ENCODE peak calls at places on chromosomes 5 and 9, in seven cellular contexts. E is heart left ventricle; U is OCI-LY7; N is CD8-positive, alpha-beta T cell; P is prostate gland; A is body of pancreas; D is aorta. V is an unnamed sample. For H3K4me1, the result is how much of the 10 kb centered on the place peaks cover.

GRCh38 chr5:150464554-150465012 is 15.0 kb upstream of the RPS14 start:
- DNase-seq in A (peak), U (no peak), P (no peak), E (peak), N (no peak), D (no peak), V (no peak)

GRCh38 chr5:33743089-33743488 is 148.7 kb downstream of the ADAMTS12 start:
- DNase-seq in D (no peak), A (no peak), U (no peak), E (no peak), N (no peak), P (no peak), V (no peak)

GRCh38 chr5:52801329-52801728 is 13.6 kb downstream of the ITGA1 start:
- DNase-seq in P (no peak), U (peak), A (no peak), D (no peak), E (no peak), N (no peak), V (no peak)

GRCh38 chr9:81535542-81536241 is 153.7 kb downstream of the TLE1 start:
- DNase-seq in E (no peak), N (no peak), A (no peak), D (no peak), U (no peak), P (no peak), V (no peak)

GRCh38 chr5:143544606-143545005 is 141.1 kb upstream of the NR3C1 start:
- DNase-seq in A (no peak), E (no peak), N (no peak), P (no peak), U (no peak), D (no peak), V (no peak)

GRCh38 chr9:113886933-113887332 is 10.8 kb downstream of the ZNF618 start:
- DNase-seq in A (no peak), U (no peak), P (no peak), D (no peak), N (no peak), E (no peak), V (no peak)

GRCh38 chr9:98521141-98521540 is 187.6 kb downstream of the GABBR2 start:
- DNase-seq in A (no peak), E (no peak), P (no peak), D (no peak), N (no peak), U (no peak), V (no peak)

GRCh38 chr5:129244478-129244877 is 149.9 kb downstream of the ISOC1 start:
- DNase-seq in P (no peak), A (no peak), N (no peak), U (no peak), E (no peak), D (no peak), V (no peak)

GRCh38 chr9:4894076-4894475 is 91.0 kb upstream of the JAK2 start:
- DNase-seq in P (no peak), U (no peak), E (no peak), N (no peak), A (no peak), D (no peak), V (no peak)

GRCh38 chr9:135951889-135952663 is 9.1 kb downstream of the UBAC1 start:
- DNase-seq in U (no peak), N (no peak), E (no peak), A (no peak), D (no peak), P (peak), V (peak)

GRCh38 chr5:115467631-115468030 is 76.9 kb downstream of the FEM1C start:
- DNase-seq in N (no peak), A (no peak), U (no peak), D (no peak), P (no peak), E (no peak), V (no peak)

GRCh38 chr5:163531272-163531671 is 25.9 kb downstream of the MAT2B start:
- DNase-seq in P (no peak), N (no peak), D (no peak), E (no peak), U (no peak), A (no peak), V (no peak)

GRCh38 chr5:67960939-67961338 is 254.6 kb upstream of the PIK3R1 start:
- DNase-seq in A (no peak), P (no peak), D (no peak), E (peak), N (no peak), U (no peak), V (no peak)

GRCh38 chr5:72064801-72065570 is 42.3 kb upstream of the MAP1B start:
- DNase-seq in U (no peak), E (no peak), P (no peak), A (no peak), D (no peak), N (no peak), V (no peak)
- H3K4me3 ChIP-seq in U (no peak), E (no peak), P (no peak), A (no peak), D (no peak), N (no peak), V (no peak)

DNA sequence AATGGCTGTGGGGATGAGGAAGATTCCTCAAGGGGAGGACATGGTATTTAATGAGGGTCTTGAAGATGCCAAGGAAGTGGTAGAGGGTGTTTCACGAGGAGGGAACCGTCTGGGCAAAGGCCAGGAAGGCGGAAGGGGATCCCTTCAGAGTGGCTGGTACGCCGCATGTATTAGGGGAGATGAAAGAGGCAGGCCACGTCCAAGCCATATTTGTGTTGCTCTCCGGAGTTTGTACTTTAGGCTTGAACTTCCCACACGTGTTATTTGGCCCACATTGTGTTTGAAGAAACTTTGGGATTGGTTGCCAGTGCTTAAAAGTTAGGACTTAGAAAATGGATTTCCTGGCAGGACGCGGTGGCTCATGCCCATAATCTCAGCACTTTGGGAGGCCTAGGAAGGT is 1.2 kb downstream of the FXN start:
- DNase-seq in N (no peak), E (no peak), A (no peak), U (peak), D (no peak), P (no peak), V (no peak)
- H3K4me1 ChIP-seq in N (under half), E (under half), A (under half), U (under half), D (under half), P (under half), V (under half)

DNA sequence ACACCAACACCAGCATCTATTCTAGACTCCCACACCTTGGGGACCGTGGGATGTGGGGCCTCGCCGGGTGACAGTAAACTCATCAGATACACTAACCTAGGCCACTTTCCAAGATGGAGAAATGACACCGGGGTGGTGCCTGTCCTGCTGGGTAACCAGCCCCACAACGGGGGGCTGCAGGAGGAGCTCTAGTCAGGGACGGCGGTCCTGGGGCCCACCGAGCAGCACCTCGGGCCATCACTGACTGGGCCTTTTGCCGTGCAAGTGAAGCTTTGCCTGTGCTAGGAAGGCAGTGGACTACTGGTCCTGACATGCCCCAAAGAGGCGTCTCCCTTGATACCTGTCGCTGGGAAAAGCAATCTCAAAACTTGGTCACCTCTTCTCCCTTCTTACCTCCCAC is 260.3 kb upstream of the IRX1 start:
- DNase-seq in N (no peak), U (no peak), A (no peak), P (no peak), E (no peak), D (no peak), V (peak)
- H3K4me3 ChIP-seq in N (no peak), U (no peak), A (no peak), P (no peak), E (no peak), D (no peak), V (no peak)

DNA sequence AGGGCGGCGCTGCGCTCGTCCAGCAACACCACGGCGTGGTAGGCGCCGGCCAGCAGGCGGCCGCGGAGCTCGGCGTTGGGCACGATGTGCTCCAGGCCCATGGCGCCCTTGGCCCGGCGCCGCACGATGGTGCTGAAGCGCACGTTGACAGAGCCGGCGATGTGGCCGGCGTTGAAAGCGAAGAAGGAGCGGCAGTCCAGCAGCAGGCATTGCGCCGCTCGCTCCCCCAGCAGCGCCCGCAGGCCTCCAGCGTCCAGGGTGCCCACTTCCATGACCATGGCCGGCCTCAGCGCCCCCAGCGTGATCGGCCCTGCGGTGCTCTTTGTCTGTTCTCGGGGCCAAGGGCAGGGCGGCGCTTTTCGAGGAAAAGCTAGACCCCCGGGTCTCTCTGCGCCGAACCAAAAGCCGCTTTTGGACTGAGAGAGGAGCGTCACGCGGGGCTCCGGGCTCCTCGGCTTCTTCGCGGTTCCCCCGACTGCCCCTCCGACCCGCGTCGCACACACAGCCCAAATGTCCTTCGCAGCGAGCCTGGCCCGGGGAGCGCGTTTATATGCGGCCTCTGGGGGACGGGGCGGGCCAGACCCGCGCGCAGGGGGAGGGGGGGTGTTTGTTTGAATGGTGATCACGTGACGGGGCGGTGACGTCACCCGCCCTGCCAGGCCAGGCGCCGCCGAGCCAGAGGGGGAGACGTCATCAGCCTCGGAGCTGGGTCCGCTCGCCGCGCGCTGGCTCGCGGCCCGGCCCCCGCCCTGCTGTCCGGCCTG is at the start of gene DUSP1:
- DNase-seq in N (peak), P (peak), A (peak), E (peak), D (peak), U (peak), V (peak)
- H3K4me1 ChIP-seq in N (under half), P (under half), A (half or more), E (half or more), D (under half), U (under half), V (half or more)

GRCh38 chr5:127085371-127085770 is 12.1 kb upstream of the C5orf63 start:
- DNase-seq in E (no peak), N (no peak), P (no peak), U (no peak), A (no peak), D (no peak), V (no peak)

GRCh38 chr5:127076730-127077129 is 3.4 kb upstream of the C5orf63 start:
- DNase-seq in N (no peak), U (no peak), A (no peak), E (no peak), D (no peak), P (no peak), V (no peak)

GRCh38 chr5:127077346-127077745 is 4.0 kb upstream of the C5orf63 start:
- DNase-seq in U (no peak), A (no peak), E (no peak), P (no peak), D (no peak), N (no peak), V (no peak)

GRCh38 chr5:127084656-127085055 is 11.4 kb upstream of the C5orf63 start:
- DNase-seq in P (no peak), N (no peak), U (no peak), E (no peak), D (no peak), A (no peak), V (no peak)

GRCh38 chr5:127080001-127080478 is 6.7 kb upstream of the C5orf63 start:
- DNase-seq in U (no peak), A (no peak), N (no peak), E (no peak), D (no peak), P (peak), V (peak)
- H3K4me3 ChIP-seq in U (no peak), A (no peak), N (no peak), E (no peak), D (no peak), P (no peak), V (no peak)

DNA sequence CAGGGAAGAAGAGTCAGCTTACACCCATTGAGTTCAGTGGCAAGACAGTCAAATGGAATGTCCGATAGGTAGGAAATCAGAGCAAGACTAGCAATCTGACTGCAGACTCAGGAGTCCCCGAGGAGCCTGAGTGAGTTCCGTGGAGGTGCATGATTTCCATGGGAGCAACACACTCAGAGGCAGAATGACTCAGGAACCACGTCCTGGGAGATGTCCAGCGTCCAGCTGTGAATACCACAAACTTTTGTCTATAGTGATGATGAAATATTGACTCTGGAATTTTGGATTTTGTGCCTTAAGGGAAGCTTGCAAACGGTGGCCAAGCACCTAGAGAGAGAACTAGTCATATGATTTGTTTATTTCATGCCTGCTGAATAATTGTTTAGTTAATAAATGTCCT is 100.5 kb downstream of the PDE4D start:
- DNase-seq in A (no peak), P (no peak), D (peak), U (no peak), N (no peak), E (peak), V (peak)
- H3K4me1 ChIP-seq in A (under half), P (under half), D (under half), U (under half), N (under half), E (under half), V (under half)

GRCh38 chr5:10661401-10661800 is 97.5 kb downstream of the ANKRD33B start:
- DNase-seq in E (no peak), P (no peak), A (no peak), D (no peak), N (no peak), U (no peak), V (no peak)

GRCh38 chr5:10662083-10662482 is 98.2 kb downstream of the ANKRD33B start:
- DNase-seq in E (no peak), U (no peak), A (no peak), D (no peak), P (no peak), N (no peak), V (no peak)

GRCh38 chr5:10665799-10666198 is 95.2 kb downstream of the DAP start:
- DNase-seq in A (no peak), E (no peak), U (no peak), D (no peak), N (no peak), P (no peak), V (no peak)

GRCh38 chr5:10662661-10663245 is 98.3 kb downstream of the DAP start:
- DNase-seq in A (no peak), D (no peak), N (no peak), P (no peak), U (no peak), E (no peak), V (no peak)

DNA sequence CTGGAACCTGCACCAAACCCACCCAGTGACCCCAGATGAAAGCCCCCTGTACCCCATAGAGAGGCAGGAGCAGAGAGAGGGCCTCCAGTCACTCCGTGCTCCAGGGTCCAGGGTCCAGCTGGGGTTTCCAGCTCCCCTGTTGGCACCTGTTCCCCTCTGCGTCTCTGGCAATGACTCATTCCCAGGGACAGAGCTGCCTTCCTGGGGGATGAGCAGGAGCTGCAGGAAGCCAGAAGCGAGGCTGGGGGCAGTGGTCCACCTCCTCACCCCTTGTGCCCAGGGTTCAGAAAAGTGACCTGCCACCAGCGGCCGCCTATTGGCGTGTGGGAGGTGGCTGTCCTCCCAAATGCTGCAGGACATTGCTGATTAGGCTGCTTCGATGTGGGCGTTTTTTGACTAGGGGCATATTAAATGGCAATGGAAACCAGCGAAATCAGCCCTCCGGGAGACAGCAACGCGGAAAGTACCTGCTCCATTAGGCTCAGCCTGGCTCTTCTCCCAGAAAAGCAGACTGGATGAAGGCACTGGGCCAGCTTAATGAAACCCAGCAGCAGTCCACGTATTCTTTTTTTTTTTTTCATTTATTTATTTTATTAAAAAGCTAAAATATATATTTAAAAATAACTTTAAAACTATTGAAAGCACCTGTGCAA is 97.4 kb downstream of the DAP start:
- DNase-seq in A (peak), D (no peak), P (peak), E (peak), U (no peak), N (no peak), V (no peak)
- H3K4me3 ChIP-seq in A (no peak), D (no peak), P (no peak), E (no peak), U (no peak), N (no peak), V (no peak)

V was measured in RWPE2.